ENCODE peak calls at places on chromosome 20, in eight cellular contexts. B, S, L, Y, V, Z, C and I are unnamed samples.

GRCh38 chr20:21090112-21090737 is 15.9 kb downstream of the LINC00237 start:
- DNase-seq in C (no peak), S (no peak), Y (no peak), L (no peak), V (no peak), B (no peak), Z (no peak), I (no peak)

GRCh38 chr20:2468581-2469407 is 1.8 kb downstream of the SNRPB start:
- DNase-seq in S (no peak), C (peak; percentile 17), Y (no peak), L (no peak), Z (no peak), V (no peak), B (no peak), I (peak; percentile 29)

GRCh38 chr20:61434361-61434781 is 182.3 kb downstream of the CDH4 start:
- DNase-seq in C (no peak), Y (no peak), B (no peak), S (no peak), L (no peak), V (no peak), Z (no peak), I (no peak)

GRCh38 chr20:39112196-39112743 is 150.1 kb downstream of the DHX35 start:
- DNase-seq in B (peak; percentile 77), C (peak; percentile 56), Y (peak; percentile 51), V (no peak), Z (no peak), S (peak; percentile 61), L (no peak), I (peak; percentile 70)

GRCh38 chr20:3679749-3680700 is 1.8 kb downstream of the ADAM33 start:
- DNase-seq in B (no peak), L (no peak), Y (peak; percentile 90), S (no peak), C (peak; percentile 50), V (no peak), Z (no peak), I (peak; percentile 68)

GRCh38 chr20:63708301-63709148 is 686 bp downstream of the ZGPAT start:
- DNase-seq in B (peak; percentile 30), V (no peak), Z (no peak), L (no peak), S (peak; percentile 23), C (no peak), Y (no peak), I (peak; percentile 20)

GRCh38 chr20:9360427-9360826 is 154.0 kb upstream of the LAMP5 start:
- DNase-seq in L (no peak), S (no peak), V (no peak), Y (no peak), Z (no peak), C (no peak), B (no peak), I (no peak)

GRCh38 chr20:22492497-22492896 is 91.9 kb downstream of the FOXA2 start:
- DNase-seq in V (no peak), S (no peak), Z (no peak), C (no peak), Y (no peak), L (no peak), B (no peak), I (no peak)

GRCh38 chr20:19543114-19543513 is 214.9 kb upstream of the RIN2 start:
- DNase-seq in B (no peak), C (no peak), V (no peak), Z (no peak), L (no peak), Y (no peak), S (no peak), I (no peak)

GRCh38 chr20:11754451-11754850 is 163.2 kb upstream of the BTBD3 start:
- DNase-seq in C (no peak), V (no peak), L (no peak), B (no peak), S (no peak), Z (no peak), Y (no peak), I (no peak)

GRCh38 chr20:47464380-47465101 is 37.1 kb upstream of the NCOA3 start:
- DNase-seq in B (no peak), Z (no peak), C (peak; percentile 99), L (no peak), S (peak; percentile 77), Y (peak; percentile 98), V (no peak), I (peak; percentile 85)

GRCh38 chr20:32484221-32485125 is 100.7 kb downstream of the NOL4L start:
- DNase-seq in C (peak; percentile 29), B (no peak), L (peak; percentile 24), S (peak; percentile 58), Z (no peak), Y (no peak), V (peak; percentile 27), I (peak; percentile 44)

GRCh38 chr20:61233590-61233989 is 18.5 kb upstream of the CDH4 start:
- DNase-seq in Z (no peak), B (no peak), V (no peak), L (no peak), Y (no peak), C (no peak), S (no peak), I (no peak)

GRCh38 chr20:35907017-35907685 is 47.2 kb downstream of the SCAND1 start:
- DNase-seq in C (peak; percentile 29), Z (no peak), Y (peak; percentile 35), V (no peak), B (no peak), S (peak; percentile 18), L (no peak), I (no peak)

GRCh38 chr20:43119720-43120119 is 70.0 kb downstream of the PTPRT start:
- DNase-seq in V (no peak), L (no peak), C (no peak), Z (no peak), B (no peak), S (no peak), Y (no peak), I (no peak)

GRCh38 chr20:63056236-63057132 is 49.7 kb upstream of the BHLHE23 start:
- DNase-seq in L (peak; percentile 25), Y (no peak), C (peak; percentile 39), S (peak; percentile 19), Z (no peak), V (peak; percentile 12), B (peak; percentile 78), I (peak; percentile 54)

GRCh38 chr20:47857994-47858557 is 72.8 kb upstream of the SULF2 start:
- DNase-seq in S (no peak), B (no peak), Y (peak; percentile 44), V (no peak), C (peak; percentile 65), Z (no peak), L (no peak), I (no peak)